ENCODE peak calls at places on chromosomes 1 and 21, in ten cellular contexts. One of them, this sample, is unnamed.

GRCh38 chr21:45341779-45342178 is 54.1 kb upstream of the POFUT2 start:
- DNase-seq in Calu3: no peak
- DNase-seq in T1000: no peak
- DNase-seq in head of caudate nucleus: no peak
- DNase-seq in ovary: no peak
- DNase-seq in GM12892: no peak
- DNase-seq in GM04504: no peak
- DNase-seq in activated naive CD8-positive, alpha-beta T cell treated with anti-CD3 and anti-CD28 coated beads, Interleukin-2, amount 50 U/mL, for 16 hours: no peak
- DNase-seq in dermis blood vessel endothelial cell: peak
- DNase-seq in stimulated activated CD4-positive, alpha-beta T cell treated with anti-CD3 and anti-CD28 coated beads, TNF-alpha, amount 100 ng/mL, for 24 hours: no peak
- DNase-seq in this sample: no peak

GRCh38 chr1:214966366-214966765 is 116.2 kb upstream of the KCNK2 start:
- DNase-seq in T1000: no peak
- DNase-seq in GM12892: no peak
- DNase-seq in head of caudate nucleus: peak
- DNase-seq in ovary: no peak
- DNase-seq in stimulated activated CD4-positive, alpha-beta T cell treated with anti-CD3 and anti-CD28 coated beads, TNF-alpha, amount 100 ng/mL, for 24 hours: no peak
- DNase-seq in Calu3: no peak
- DNase-seq in GM04504: peak
- DNase-seq in activated naive CD8-positive, alpha-beta T cell treated with anti-CD3 and anti-CD28 coated beads, Interleukin-2, amount 50 U/mL, for 16 hours: no peak
- DNase-seq in dermis blood vessel endothelial cell: no peak
- DNase-seq in this sample: no peak

GRCh38 chr1:211333906-211334305 is 7.3 kb downstream of the TRAF5 start:
- DNase-seq in activated naive CD8-positive, alpha-beta T cell treated with anti-CD3 and anti-CD28 coated beads, Interleukin-2, amount 50 U/mL, for 16 hours: no peak
- DNase-seq in ovary: no peak
- DNase-seq in dermis blood vessel endothelial cell: peak
- DNase-seq in GM04504: no peak
- DNase-seq in GM12892: no peak
- DNase-seq in head of caudate nucleus: no peak
- DNase-seq in T1000: no peak
- DNase-seq in stimulated activated CD4-positive, alpha-beta T cell treated with anti-CD3 and anti-CD28 coated beads, TNF-alpha, amount 100 ng/mL, for 24 hours: no peak
- DNase-seq in Calu3: peak
- DNase-seq in this sample: no peak

GRCh38 chr1:184030433-184031126 is 6.9 kb downstream of the COLGALT2 start:
- DNase-seq in head of caudate nucleus: no peak
- DNase-seq in activated naive CD8-positive, alpha-beta T cell treated with anti-CD3 and anti-CD28 coated beads, Interleukin-2, amount 50 U/mL, for 16 hours: no peak
- DNase-seq in GM12892: no peak
- DNase-seq in ovary: no peak
- DNase-seq in Calu3: no peak
- DNase-seq in stimulated activated CD4-positive, alpha-beta T cell treated with anti-CD3 and anti-CD28 coated beads, TNF-alpha, amount 100 ng/mL, for 24 hours: no peak
- DNase-seq in GM04504: no peak
- DNase-seq in dermis blood vessel endothelial cell: no peak
- DNase-seq in T1000: no peak
- DNase-seq in this sample: no peak

GRCh38 chr1:61618193-61618592 is 106.7 kb downstream of the TM2D1 start:
- DNase-seq in ovary: no peak
- DNase-seq in T1000: no peak
- DNase-seq in Calu3: no peak
- DNase-seq in GM04504: no peak
- DNase-seq in head of caudate nucleus: no peak
- DNase-seq in GM12892: no peak
- DNase-seq in activated naive CD8-positive, alpha-beta T cell treated with anti-CD3 and anti-CD28 coated beads, Interleukin-2, amount 50 U/mL, for 16 hours: no peak
- DNase-seq in dermis blood vessel endothelial cell: no peak
- DNase-seq in stimulated activated CD4-positive, alpha-beta T cell treated with anti-CD3 and anti-CD28 coated beads, TNF-alpha, amount 100 ng/mL, for 24 hours: no peak
- DNase-seq in this sample: no peak

GRCh38 chr1:203189951-203190352 is 3.4 kb upstream of the CHI3L1 start:
- DNase-seq in GM04504: no peak
- DNase-seq in activated naive CD8-positive, alpha-beta T cell treated with anti-CD3 and anti-CD28 coated beads, Interleukin-2, amount 50 U/mL, for 16 hours: no peak
- DNase-seq in dermis blood vessel endothelial cell: no peak
- DNase-seq in T1000: no peak
- DNase-seq in GM12892: no peak
- DNase-seq in ovary: no peak
- DNase-seq in stimulated activated CD4-positive, alpha-beta T cell treated with anti-CD3 and anti-CD28 coated beads, TNF-alpha, amount 100 ng/mL, for 24 hours: no peak
- DNase-seq in head of caudate nucleus: no peak
- DNase-seq in Calu3: no peak
- DNase-seq in this sample: peak

GRCh38 chr1:158122823-158123390 is 57.8 kb upstream of the CD1D start:
- DNase-seq in dermis blood vessel endothelial cell: no peak
- DNase-seq in GM04504: no peak
- DNase-seq in Calu3: no peak
- DNase-seq in stimulated activated CD4-positive, alpha-beta T cell treated with anti-CD3 and anti-CD28 coated beads, TNF-alpha, amount 100 ng/mL, for 24 hours: no peak
- DNase-seq in activated naive CD8-positive, alpha-beta T cell treated with anti-CD3 and anti-CD28 coated beads, Interleukin-2, amount 50 U/mL, for 16 hours: no peak
- DNase-seq in T1000: no peak
- DNase-seq in head of caudate nucleus: no peak
- DNase-seq in ovary: no peak
- DNase-seq in GM12892: no peak
- DNase-seq in this sample: no peak

GRCh38 chr1:29136463-29136915 is 12.8 kb upstream of the TMEM200B start:
- DNase-seq in GM04504: no peak
- DNase-seq in T1000: no peak
- DNase-seq in head of caudate nucleus: no peak
- DNase-seq in stimulated activated CD4-positive, alpha-beta T cell treated with anti-CD3 and anti-CD28 coated beads, TNF-alpha, amount 100 ng/mL, for 24 hours: no peak
- DNase-seq in activated naive CD8-positive, alpha-beta T cell treated with anti-CD3 and anti-CD28 coated beads, Interleukin-2, amount 50 U/mL, for 16 hours: no peak
- DNase-seq in ovary: peak
- DNase-seq in dermis blood vessel endothelial cell: no peak
- DNase-seq in GM12892: no peak
- DNase-seq in Calu3: no peak
- DNase-seq in this sample: no peak

GRCh38 chr1:76264642-76265041 is 190.1 kb downstream of the ST6GALNAC3 start:
- DNase-seq in dermis blood vessel endothelial cell: no peak
- DNase-seq in GM04504: no peak
- DNase-seq in stimulated activated CD4-positive, alpha-beta T cell treated with anti-CD3 and anti-CD28 coated beads, TNF-alpha, amount 100 ng/mL, for 24 hours: no peak
- DNase-seq in activated naive CD8-positive, alpha-beta T cell treated with anti-CD3 and anti-CD28 coated beads, Interleukin-2, amount 50 U/mL, for 16 hours: no peak
- DNase-seq in ovary: no peak
- DNase-seq in Calu3: no peak
- DNase-seq in head of caudate nucleus: no peak
- DNase-seq in T1000: no peak
- DNase-seq in GM12892: no peak
- DNase-seq in this sample: no peak

GRCh38 chr1:215269955-215270354 is 187.4 kb downstream of the KCNK2 start:
- DNase-seq in ovary: no peak
- DNase-seq in GM12892: no peak
- DNase-seq in dermis blood vessel endothelial cell: no peak
- DNase-seq in Calu3: no peak
- DNase-seq in head of caudate nucleus: no peak
- DNase-seq in T1000: no peak
- DNase-seq in stimulated activated CD4-positive, alpha-beta T cell treated with anti-CD3 and anti-CD28 coated beads, TNF-alpha, amount 100 ng/mL, for 24 hours: no peak
- DNase-seq in GM04504: no peak
- DNase-seq in activated naive CD8-positive, alpha-beta T cell treated with anti-CD3 and anti-CD28 coated beads, Interleukin-2, amount 50 U/mL, for 16 hours: no peak
- DNase-seq in this sample: no peak

GRCh38 chr1:60265560-60266535 is 192.3 kb upstream of the C1orf87 start:
- DNase-seq in T1000: no peak
- DNase-seq in head of caudate nucleus: no peak
- DNase-seq in GM04504: no peak
- DNase-seq in ovary: no peak
- DNase-seq in Calu3: no peak
- DNase-seq in dermis blood vessel endothelial cell: no peak
- DNase-seq in activated naive CD8-positive, alpha-beta T cell treated with anti-CD3 and anti-CD28 coated beads, Interleukin-2, amount 50 U/mL, for 16 hours: no peak
- DNase-seq in stimulated activated CD4-positive, alpha-beta T cell treated with anti-CD3 and anti-CD28 coated beads, TNF-alpha, amount 100 ng/mL, for 24 hours: no peak
- DNase-seq in GM12892: no peak
- DNase-seq in this sample: no peak

GRCh38 chr1:14977338-14977931 is 176.1 kb upstream of the TMEM51 start:
- DNase-seq in dermis blood vessel endothelial cell: no peak
- DNase-seq in head of caudate nucleus: no peak
- DNase-seq in GM04504: no peak
- DNase-seq in T1000: no peak
- DNase-seq in stimulated activated CD4-positive, alpha-beta T cell treated with anti-CD3 and anti-CD28 coated beads, TNF-alpha, amount 100 ng/mL, for 24 hours: no peak
- DNase-seq in Calu3: no peak
- DNase-seq in GM12892: no peak
- DNase-seq in activated naive CD8-positive, alpha-beta T cell treated with anti-CD3 and anti-CD28 coated beads, Interleukin-2, amount 50 U/mL, for 16 hours: no peak
- DNase-seq in ovary: no peak
- DNase-seq in this sample: no peak

GRCh38 chr1:91697322-91698260 is 188.4 kb downstream of the TGFBR3 start:
- DNase-seq in stimulated activated CD4-positive, alpha-beta T cell treated with anti-CD3 and anti-CD28 coated beads, TNF-alpha, amount 100 ng/mL, for 24 hours: no peak
- DNase-seq in T1000: no peak
- DNase-seq in GM04504: no peak
- DNase-seq in Calu3: no peak
- DNase-seq in ovary: no peak
- DNase-seq in head of caudate nucleus: no peak
- DNase-seq in dermis blood vessel endothelial cell: no peak
- DNase-seq in activated naive CD8-positive, alpha-beta T cell treated with anti-CD3 and anti-CD28 coated beads, Interleukin-2, amount 50 U/mL, for 16 hours: peak
- DNase-seq in GM12892: peak
- DNase-seq in this sample: no peak

GRCh38 chr1:9426291-9426711 is 113.0 kb upstream of the SLC25A33 start:
- DNase-seq in head of caudate nucleus: peak
- DNase-seq in activated naive CD8-positive, alpha-beta T cell treated with anti-CD3 and anti-CD28 coated beads, Interleukin-2, amount 50 U/mL, for 16 hours: peak
- DNase-seq in GM04504: no peak
- DNase-seq in T1000: no peak
- DNase-seq in Calu3: no peak
- DNase-seq in GM12892: peak
- DNase-seq in dermis blood vessel endothelial cell: no peak
- DNase-seq in stimulated activated CD4-positive, alpha-beta T cell treated with anti-CD3 and anti-CD28 coated beads, TNF-alpha, amount 100 ng/mL, for 24 hours: peak
- DNase-seq in ovary: no peak
- DNase-seq in this sample: no peak

GRCh38 chr21:31130821-31131220 is 92.5 kb upstream of the KRTAP19-8 start:
- DNase-seq in GM12892: no peak
- DNase-seq in dermis blood vessel endothelial cell: no peak
- DNase-seq in activated naive CD8-positive, alpha-beta T cell treated with anti-CD3 and anti-CD28 coated beads, Interleukin-2, amount 50 U/mL, for 16 hours: no peak
- DNase-seq in T1000: no peak
- DNase-seq in ovary: no peak
- DNase-seq in GM04504: no peak
- DNase-seq in head of caudate nucleus: no peak
- DNase-seq in stimulated activated CD4-positive, alpha-beta T cell treated with anti-CD3 and anti-CD28 coated beads, TNF-alpha, amount 100 ng/mL, for 24 hours: no peak
- DNase-seq in Calu3: no peak
- DNase-seq in this sample: no peak

GRCh38 chr1:151327903-151328674 is 873 bp upstream of the PI4KB start:
- DNase-seq in dermis blood vessel endothelial cell: no peak
- DNase-seq in T1000: no peak
- DNase-seq in activated naive CD8-positive, alpha-beta T cell treated with anti-CD3 and anti-CD28 coated beads, Interleukin-2, amount 50 U/mL, for 16 hours: no peak
- DNase-seq in GM04504: no peak
- DNase-seq in ovary: no peak
- DNase-seq in stimulated activated CD4-positive, alpha-beta T cell treated with anti-CD3 and anti-CD28 coated beads, TNF-alpha, amount 100 ng/mL, for 24 hours: no peak
- DNase-seq in head of caudate nucleus: no peak
- DNase-seq in GM12892: no peak
- DNase-seq in Calu3: peak
- DNase-seq in this sample: no peak

This sample was measured in ascending aorta.